ENCODE peak calls at places on chromosomes 6 and 20, in five cellular contexts. K is fibroblast of mammary gland, X is AG09309, P is SK-N-SH, H is AG04450. C is an unnamed sample.

GRCh38 chr20:51093240-51093763 is 70.4 kb upstream of the KCNG1 start:
- DNase-seq in K (no peak), X (no peak), P (no peak), H (no peak), C (no peak)

GRCh38 chr6:27650620-27651370 is 177.9 kb upstream of the ZNF184 start:
- DNase-seq in X (no peak), K (peak; percentile 79), P (peak; percentile 61), H (no peak), C (peak; percentile 57)

GRCh38 chr20:59037386-59037785 is 5.2 kb downstream of the PRELID3B start:
- DNase-seq in H (no peak), X (no peak), P (no peak), K (no peak), C (no peak)

GRCh38 chr20:48282591-48283228 is 497.4 kb upstream of the SULF2 start:
- DNase-seq in K (no peak), H (no peak), P (peak; percentile 33), X (no peak), C (no peak)

GRCh38 chr6:6905961-6906518 is 201.7 kb upstream of the RREB1 start:
- DNase-seq in K (no peak), H (no peak), P (no peak), X (no peak), C (no peak)

GRCh38 chr6:136228811-136229210 is 21.3 kb downstream of the MTFR2 start:
- DNase-seq in X (no peak), K (no peak), H (no peak), P (no peak), C (no peak)

GRCh38 chr6:39021779-39022178 is 26.8 kb upstream of the GLP1R start:
- DNase-seq in P (no peak), H (no peak), K (no peak), X (no peak), C (no peak)

GRCh38 chr20:53739799-53740785 is 146.5 kb upstream of the ZNF217 start:
- DNase-seq in X (no peak), H (no peak), K (no peak), P (no peak), C (peak; percentile 35)

GRCh38 chr6:16388488-16388887 is 150.1 kb downstream of the GMPR start:
- DNase-seq in X (no peak), H (no peak), P (no peak), K (no peak), C (no peak)

GRCh38 chr6:4610256-4610655 is 165.9 kb upstream of the CDYL start:
- DNase-seq in P (no peak), K (peak; percentile 84), H (no peak), X (no peak), C (peak; percentile 86)

GRCh38 chr6:139374357-139375238 is at the start of gene CITED2:
- DNase-seq in H (peak; percentile 95), X (peak; percentile 94), K (peak; percentile 94), P (peak; percentile 87), C (peak; percentile 99)

GRCh38 chr6:35181933-35182612 is 31.7 kb upstream of the SCUBE3 start:
- DNase-seq in X (no peak), H (no peak), P (peak; percentile 64), K (peak; percentile 92), C (peak; percentile 94)

GRCh38 chr20:43046946-43047345 is 142.8 kb downstream of the PTPRT start:
- DNase-seq in X (no peak), P (no peak), K (no peak), H (no peak), C (no peak)

GRCh38 chr20:60642546-60642945 is 609.5 kb upstream of the CDH4 start:
- DNase-seq in H (no peak), K (no peak), X (no peak), P (no peak), C (no peak)

GRCh38 chr20:44166008-44166407 is 21.0 kb downstream of the JPH2 start:
- DNase-seq in X (no peak), P (no peak), K (peak; percentile 29), H (no peak), C (peak; percentile 81)

GRCh38 chr20:20637998-20638397 is 74.4 kb downstream of the RALGAPA2 start:
- DNase-seq in K (no peak), P (no peak), X (no peak), H (no peak), C (no peak)

GRCh38 chr20:44204156-44204831 is 6.3 kb downstream of the OSER1 start:
- DNase-seq in X (peak; percentile 86), P (no peak), H (peak; percentile 74), K (peak; percentile 95), C (peak; percentile 91)

GRCh38 chr6:43509984-43510826 is at the start of gene LRRC73:
- DNase-seq in P (peak; percentile 94), K (peak; percentile 78), H (no peak), X (no peak), C (peak; percentile 80)

GRCh38 chr20:7841291-7841966 is 98.8 kb downstream of the HAO1 start:
- DNase-seq in X (peak; percentile 13), H (peak; percentile 7), P (no peak), K (peak; percentile 85), C (peak; percentile 49)

GRCh38 chr6:41591859-41592502 is 45.8 kb downstream of the FOXP4 start:
- DNase-seq in K (peak; percentile 59), P (peak; percentile 92), X (no peak), H (peak; percentile 27), C (peak; percentile 69)

GRCh38 chr6:143755301-143755744 is 77.6 kb downstream of the PHACTR2 start:
- DNase-seq in X (no peak), H (no peak), K (peak; percentile 35), P (peak; percentile 33), C (peak; percentile 83)

GRCh38 chr6:16491666-16492322 is 253.4 kb downstream of the GMPR start:
- DNase-seq in H (no peak), K (no peak), X (no peak), P (no peak), C (no peak)

GRCh38 chr6:83183082-83183828 is 9.8 kb downstream of the PGM3 start:
- DNase-seq in P (no peak), X (peak; percentile 95), K (peak; percentile 98), H (peak; percentile 47), C (peak; percentile 95)
- H3K4me3 ChIP-seq in P (peak overlapping the region; percentile 3), X (no peak overlapping the region), K (no peak overlapping the region), H (no peak overlapping the region), C (no peak overlapping the region)

GRCh38 chr6:30211306-30211705 is 1.9 kb downstream of the TRIM26 start:
- DNase-seq in P (no peak), H (no peak), K (no peak), X (no peak), C (no peak)

GRCh38 chr6:30213999-30214982 is 1.1 kb upstream of the TRIM26 start:
- DNase-seq in X (peak; percentile 24), K (peak; percentile 64), P (peak; percentile 84), H (peak; percentile 18), C (peak; percentile 82)

GRCh38 chr6:30213654-30213998 is 420 bp upstream of the TRIM26 start:
- DNase-seq in X (no peak), H (no peak), P (no peak), K (no peak), C (no peak)

GRCh38 chr6:30212865-30213653 is at the start of gene TRIM26:
- DNase-seq in P (peak; percentile 98), K (peak; percentile 94), X (peak; percentile 84), H (peak; percentile 85), C (peak; percentile 97)

GRCh38 chr6:30211899-30212298 is 1.3 kb downstream of the TRIM26 start:
- DNase-seq in H (no peak), K (peak; percentile 29), P (no peak), X (no peak), C (no peak)
- H3K4me3 ChIP-seq in H (peak overlapping the region; percentile 88), K (peak overlapping the region; percentile 94), P (peak overlapping the region; percentile 86), X (peak overlapping the region; percentile 73), C (peak overlapping the region; percentile 94)

DNA sequence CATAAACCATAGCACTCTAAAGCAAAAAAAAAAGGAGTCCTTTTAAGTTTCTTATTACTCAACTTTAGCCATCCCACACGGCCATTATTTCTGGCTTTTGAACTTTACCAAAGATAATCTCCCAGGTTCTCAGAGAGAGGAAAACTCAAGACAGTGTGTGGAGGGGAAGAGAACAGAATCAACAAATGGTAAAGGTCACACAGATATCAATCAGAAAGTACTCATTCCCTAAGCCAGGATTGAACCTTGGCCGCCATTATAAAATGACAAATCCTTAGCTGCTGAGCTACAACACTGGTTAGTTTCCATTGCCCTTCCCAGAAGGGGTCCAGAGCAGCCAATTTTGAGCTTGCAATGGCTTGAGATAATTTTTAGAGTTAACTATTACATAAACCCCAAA is 10.1 kb upstream of the TRIM38 start:
- DNase-seq in K (no peak), X (no peak), P (no peak), H (no peak), C (no peak)
- H3K4me3 ChIP-seq in K (no peak overlapping the region), X (no peak overlapping the region), P (no peak overlapping the region), H (no peak overlapping the region), C (no peak overlapping the region)

GRCh38 chr6:155521719-155522118 is 66.1 kb upstream of the NOX3 start:
- DNase-seq in P (no peak), H (no peak), K (peak; percentile 34), X (peak; percentile 62), C (no peak)

GRCh38 chr6:155519339-155519738 is 63.7 kb upstream of the NOX3 start:
- DNase-seq in X (no peak), H (no peak), P (no peak), K (no peak), C (no peak)

GRCh38 chr6:155520078-155520477 is 64.4 kb upstream of the NOX3 start:
- DNase-seq in H (no peak), X (no peak), K (no peak), P (no peak), C (no peak)

DNA sequence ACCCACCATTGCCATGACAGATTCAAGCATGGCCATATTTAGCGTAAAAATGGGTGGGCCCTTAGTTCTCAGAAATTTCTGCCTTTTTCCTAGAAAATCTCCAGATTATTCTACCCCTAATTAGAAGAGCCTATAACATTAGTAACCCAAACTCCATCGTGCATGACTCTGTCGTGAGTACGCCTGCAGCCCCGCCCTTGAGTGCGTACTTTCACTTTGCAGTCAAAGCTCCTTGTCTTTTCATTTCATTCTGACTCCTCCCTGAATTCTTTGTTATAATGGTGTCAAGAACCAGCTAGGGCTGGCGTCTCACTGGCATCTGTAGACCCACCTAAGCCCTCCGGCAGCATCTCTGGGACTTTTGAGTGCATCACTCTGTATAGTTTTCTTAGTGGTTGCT is 61.6 kb upstream of the NOX3 start:
- DNase-seq in X (no peak), P (no peak), K (no peak), H (no peak), C (no peak)
- H3K4me3 ChIP-seq in X (no peak overlapping the region), P (no peak overlapping the region), K (no peak overlapping the region), H (no peak overlapping the region), C (no peak overlapping the region)